ENCODE peak calls at places on chromosomes 7 and 10, in ten cellular contexts. G, X, L, Q, W, Z, F, C, U and I are unnamed samples.
A peak's percentile ranks its signal among the peaks of the same experiment; 100 is the strongest.

GRCh38 chr7:75719626-75720025 is 19.1 kb downstream of the HIP1 start:
- DNase-seq in G (no peak), X (no peak), L (no peak), Q (no peak), W (no peak), Z (no peak), F (no peak), C (no peak), U (no peak), I (no peak)

GRCh38 chr7:11833431-11833830 is 1.4 kb upstream of the THSD7A start:
- DNase-seq in G (no peak), X (no peak), L (no peak), Q (no peak), W (no peak), Z (no peak), F (no peak), C (peak; percentile 57), U (no peak), I (no peak)

GRCh38 chr7:101466871-101467270 is 104.2 kb downstream of the COL26A1 start:
- DNase-seq in G (no peak), X (peak; percentile 52), L (no peak), Q (no peak), W (no peak), Z (no peak), F (no peak), C (no peak), U (no peak), I (no peak)

GRCh38 chr7:156703209-156703608 is 62.6 kb downstream of the RNF32 start:
- DNase-seq in G (peak; percentile 2), X (no peak), L (no peak), Q (no peak), W (no peak), Z (no peak), F (no peak), C (no peak), U (no peak), I (no peak)

GRCh38 chr7:106561151-106561550 is 99.8 kb downstream of the CCDC71L start:
- DNase-seq in G (no peak), X (no peak), L (no peak), Q (no peak), W (no peak), Z (no peak), F (no peak), C (no peak), U (no peak), I (no peak)

GRCh38 chr10:117946525-117947070 is 100.1 kb downstream of the RAB11FIP2 start:
- DNase-seq in G (peak; percentile 55), X (no peak), L (peak; percentile 59), Q (no peak), W (no peak), Z (peak; percentile 29), F (no peak), C (no peak), U (no peak), I (peak; percentile 8)

GRCh38 chr7:13850185-13850752 is 139.2 kb downstream of the ETV1 start:
- DNase-seq in G (peak; percentile 100), X (peak; percentile 27), L (peak; percentile 98), Q (peak; percentile 24), W (peak; percentile 99), Z (peak; percentile 99), F (peak; percentile 38), C (no peak), U (peak; percentile 20), I (peak; percentile 94)

GRCh38 chr7:134212576-134213546 is 85.7 kb downstream of the LRGUK start:
- DNase-seq in G (peak; percentile 49), X (peak; percentile 36), L (peak; percentile 9), Q (no peak), W (peak; percentile 7), Z (peak; percentile 77), F (no peak), C (no peak), U (no peak), I (no peak)

GRCh38 chr7:66255533-66256100 is 50.5 kb downstream of the TPST1 start:
- DNase-seq in G (peak; percentile 81), X (no peak), L (peak; percentile 87), Q (no peak), W (no peak), Z (peak; percentile 73), F (no peak), C (no peak), U (no peak), I (peak; percentile 27)

GRCh38 chr7:127671341-127671740 is 19.3 kb downstream of the SND1 start:
- DNase-seq in G (no peak), X (no peak), L (no peak), Q (no peak), W (no peak), Z (no peak), F (no peak), C (no peak), U (no peak), I (no peak)

GRCh38 chr7:142871260-142872105 is 14.1 kb downstream of the TRPV6 start:
- DNase-seq in G (no peak), X (no peak), L (no peak), Q (no peak), W (no peak), Z (no peak), F (no peak), C (no peak), U (no peak), I (no peak)

GRCh38 chr10:21985541-21985940 is 18.0 kb downstream of the DNAJC1 start:
- DNase-seq in G (peak; percentile 75), X (no peak), L (no peak), Q (no peak), W (peak; percentile 24), Z (peak; percentile 32), F (no peak), C (no peak), U (no peak), I (no peak)

GRCh38 chr10:102753724-102754123 is 10.0 kb downstream of the WBP1L start:
- DNase-seq in G (no peak), X (no peak), L (no peak), Q (no peak), W (no peak), Z (no peak), F (no peak), C (no peak), U (no peak), I (no peak)
- TF ChIP-seq CTCF in G (no peak), X (no peak), L (no peak), Q (no peak), W (no peak), Z (no peak), F (no peak), C (no peak), U (no peak), I (no peak)

DNA sequence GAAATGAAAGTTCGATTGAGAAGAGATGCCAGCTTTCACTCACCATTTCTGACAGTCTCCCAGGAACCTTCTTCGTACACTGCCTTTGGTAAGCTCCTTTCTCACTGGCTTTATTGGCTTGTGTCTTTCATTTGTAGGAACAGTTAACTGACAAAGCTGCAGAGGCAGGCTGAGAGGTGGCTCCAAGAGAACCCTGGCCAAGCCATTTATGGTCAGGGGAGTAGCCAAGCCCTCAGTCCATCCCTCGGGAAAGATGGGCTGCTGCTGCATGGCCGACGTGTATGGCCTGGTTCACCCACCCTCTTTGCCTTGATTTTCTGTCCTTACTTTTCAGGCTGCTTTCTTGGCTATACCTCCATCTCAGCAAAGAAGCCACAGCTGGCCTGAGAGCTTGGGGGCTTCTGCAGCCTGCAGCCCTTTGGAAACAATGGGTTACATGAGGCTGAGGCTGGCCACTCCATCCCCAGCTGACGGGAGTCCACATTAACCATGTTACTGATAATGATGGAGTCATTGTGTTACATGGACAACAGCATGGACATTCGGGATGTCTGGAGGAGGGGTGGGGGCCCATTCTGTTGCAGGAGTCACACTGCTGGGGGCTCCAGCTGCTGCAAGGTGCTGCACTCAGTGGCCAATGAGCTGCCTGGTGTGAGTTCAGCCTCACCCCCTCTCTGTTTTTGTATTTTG is at the start of gene OPALIN:
- DNase-seq in G (no peak), X (no peak), L (no peak), Q (no peak), W (no peak), Z (no peak), F (no peak), C (no peak), U (no peak), I (no peak)
- TF ChIP-seq CTCF in G (no peak), X (no peak), L (no peak), Q (no peak), W (no peak), Z (no peak), F (no peak), C (no peak), U (no peak), I (no peak)

GRCh38 chr10:72659694-72660093 is 32.2 kb upstream of the MCU start:
- DNase-seq in G (peak; percentile 20), X (no peak), L (no peak), Q (peak; percentile 31), W (peak; percentile 17), Z (no peak), F (no peak), C (no peak), U (no peak), I (no peak)
- TF ChIP-seq CTCF in G (no peak), X (no peak), L (no peak), Q (no peak), W (no peak), Z (no peak), F (no peak), C (no peak), U (no peak), I (no peak)

DNA sequence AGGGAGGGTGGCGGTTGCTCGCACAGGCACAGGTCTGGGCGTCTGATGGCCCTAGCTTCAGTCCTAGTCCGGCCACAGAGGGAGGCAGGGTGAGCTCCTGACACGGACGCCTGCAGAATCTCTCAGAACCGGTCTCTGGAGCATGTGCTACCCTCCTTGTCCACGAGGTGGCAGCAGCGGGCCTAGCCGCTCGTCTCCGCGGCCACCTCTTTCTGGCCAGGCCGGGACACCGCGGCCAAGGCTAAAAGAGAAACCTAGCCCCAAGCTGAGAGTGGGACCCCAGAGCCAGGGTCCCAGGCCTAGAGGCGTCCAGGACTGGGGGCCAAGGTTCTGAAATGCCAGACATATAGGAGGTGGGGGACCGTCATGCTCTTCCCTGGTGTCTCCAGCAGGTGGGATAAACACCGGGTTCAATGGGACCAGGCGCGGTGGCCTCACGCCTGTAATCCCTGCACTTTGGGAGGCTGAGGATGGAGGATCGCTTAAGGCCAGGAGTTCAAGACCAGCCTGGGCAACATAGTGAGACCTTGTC is 3.2 kb upstream of the LAT2 start:
- DNase-seq in G (peak; percentile 64), X (peak; percentile 87), L (peak; percentile 36), Q (peak; percentile 89), W (peak; percentile 78), Z (peak; percentile 57), F (peak; percentile 85), C (peak; percentile 84), U (peak; percentile 76), I (peak; percentile 80)
- TF ChIP-seq CTCF in G (peak; percentile 82), X (peak; percentile 86), L (peak; percentile 97), Q (peak; percentile 94), W (peak; percentile 96), Z (peak; percentile 91), F (peak; percentile 99), C (peak; percentile 96), U (peak; percentile 96), I (peak; percentile 97)